ENCODE peak calls at places on chromosomes 4 and X, in nine cellular contexts. N, C, V, Z, Q, W, U, R and O are unnamed samples.

GRCh38 chr4:20172070-20172760 is 79.5 kb upstream of the SLIT2 start:
- DNase-seq in N (no peak), C (no peak), V (no peak), Z (no peak), Q (no peak), W (no peak), U (peak), R (peak), O (no peak)

GRCh38 chrX:68910743-68911142 is 81.9 kb downstream of the EFNB1 start:
- DNase-seq in N (no peak), C (no peak), V (no peak), Z (no peak), Q (no peak), W (no peak), U (no peak), R (no peak), O (no peak)

GRCh38 chr4:132893787-132894186 is 255.3 kb upstream of the PCDH10 start:
- DNase-seq in N (no peak), C (no peak), V (no peak), Z (no peak), Q (no peak), W (no peak), U (no peak), R (no peak), O (no peak)

GRCh38 chr4:40192286-40193017 is 4.4 kb upstream of the RHOH start:
- DNase-seq in N (no peak), C (no peak), V (no peak), Z (no peak), Q (no peak), W (no peak), U (no peak), R (no peak), O (no peak)

GRCh38 chr4:167717495-167717894 is 374.8 kb upstream of the ANXA10 start:
- DNase-seq in N (no peak), C (no peak), V (no peak), Z (no peak), Q (no peak), W (no peak), U (no peak), R (no peak), O (no peak)

GRCh38 chrX:21723097-21723496 is 34.8 kb downstream of the SMPX start:
- DNase-seq in N (no peak), C (no peak), V (no peak), Z (no peak), Q (no peak), W (no peak), U (peak), R (peak), O (peak)

GRCh38 chrX:110182362-110182761 is 135.5 kb downstream of the AMMECR1 start:
- DNase-seq in N (no peak), C (no peak), V (no peak), Z (no peak), Q (no peak), W (no peak), U (no peak), R (peak), O (no peak)

GRCh38 chrX:52082578-52082977 is 13.6 kb upstream of the MAGED4B start:
- DNase-seq in N (no peak), C (no peak), V (no peak), Z (peak), Q (no peak), W (peak), U (no peak), R (no peak), O (no peak)

GRCh38 chr4:152991361-152991760 is 55.2 kb downstream of the FHDC1 start:
- DNase-seq in N (no peak), C (no peak), V (no peak), Z (no peak), Q (no peak), W (no peak), U (no peak), R (no peak), O (no peak)

GRCh38 chr4:139633195-139633594 is 32.4 kb upstream of the MGST2 start:
- DNase-seq in N (no peak), C (no peak), V (no peak), Z (no peak), Q (no peak), W (no peak), U (no peak), R (no peak), O (no peak)

GRCh38 chr4:158729716-158730559 is 6.7 kb upstream of the PPID start:
- DNase-seq in N (peak), C (peak), V (no peak), Z (peak), Q (no peak), W (peak), U (peak), R (peak), O (peak)

GRCh38 chr4:121597346-121597934 is 99.3 kb downstream of the ANXA5 start:
- DNase-seq in N (no peak), C (no peak), V (no peak), Z (peak), Q (no peak), W (no peak), U (no peak), R (no peak), O (no peak)

GRCh38 chrX:134670241-134670811 is 12.1 kb upstream of the PLAC1 start:
- DNase-seq in N (peak), C (no peak), V (no peak), Z (peak), Q (no peak), W (peak), U (no peak), R (peak), O (no peak)